ENCODE peak calls at places on chromosomes 3 and 15, in seven cellular contexts. One of them, this sample, is unnamed.
A peak's percentile ranks its signal among the peaks of the same experiment; 100 is the strongest.

GRCh38 chr3:74643636-74644035 is 29.2 kb upstream of the CNTN3 start:
- DNase-seq in A549: no peak
- DNase-seq in mesendoderm: peak; percentile 72
- DNase-seq in SJSA1: no peak
- DNase-seq in RWPE2: no peak
- DNase-seq in GM23248: peak; percentile 72
- DNase-seq in uterus: peak; percentile 57
- DNase-seq in this sample: no peak

GRCh38 chr3:147002721-147003120 is 397.6 kb upstream of the PLSCR5 start:
- DNase-seq in A549: no peak
- DNase-seq in mesendoderm: no peak
- DNase-seq in SJSA1: no peak
- DNase-seq in RWPE2: no peak
- DNase-seq in GM23248: peak; percentile 9
- DNase-seq in uterus: no peak
- DNase-seq in this sample: no peak

GRCh38 chr15:62503451-62503850 is 338.4 kb upstream of the C2CD4B start:
- DNase-seq in A549: peak; percentile 25
- DNase-seq in mesendoderm: no peak
- DNase-seq in SJSA1: peak; percentile 41
- DNase-seq in RWPE2: no peak
- DNase-seq in GM23248: peak; percentile 30
- DNase-seq in uterus: no peak
- DNase-seq in this sample: no peak

GRCh38 chr3:16945330-16945729 is 60.6 kb downstream of the PLCL2 start:
- DNase-seq in A549: peak; percentile 4
- DNase-seq in mesendoderm: no peak
- DNase-seq in SJSA1: peak; percentile 9
- DNase-seq in RWPE2: no peak
- DNase-seq in GM23248: peak; percentile 8
- DNase-seq in uterus: no peak
- DNase-seq in this sample: no peak

GRCh38 chr15:78937132-78937739 is 7.6 kb downstream of the CTSH start:
- DNase-seq in A549: no peak
- DNase-seq in mesendoderm: no peak
- DNase-seq in SJSA1: no peak
- DNase-seq in RWPE2: no peak
- DNase-seq in GM23248: no peak
- DNase-seq in uterus: peak; percentile 35
- DNase-seq in this sample: no peak

GRCh38 chr15:83380682-83381081 is 66.5 kb upstream of the SH3GL3 start:
- DNase-seq in A549: peak; percentile 72
- DNase-seq in mesendoderm: peak; percentile 81
- DNase-seq in SJSA1: peak; percentile 24
- DNase-seq in RWPE2: peak; percentile 82
- DNase-seq in GM23248: peak; percentile 71
- DNase-seq in uterus: no peak
- DNase-seq in this sample: no peak

GRCh38 chr15:90362936-90363212 is 10.8 kb downstream of the ZNF774 start:
- DNase-seq in A549: no peak
- DNase-seq in mesendoderm: peak; percentile 36
- DNase-seq in SJSA1: no peak
- DNase-seq in RWPE2: no peak
- DNase-seq in GM23248: peak; percentile 97
- DNase-seq in uterus: peak; percentile 48
- DNase-seq in this sample: no peak

GRCh38 chr3:164375538-164375937 is 702.8 kb downstream of the SI start:
- DNase-seq in A549: no peak
- DNase-seq in mesendoderm: no peak
- DNase-seq in SJSA1: no peak
- DNase-seq in RWPE2: no peak
- DNase-seq in GM23248: peak; percentile 12
- DNase-seq in uterus: no peak
- DNase-seq in this sample: no peak

GRCh38 chr15:45646220-45646619 is 11.4 kb downstream of the SQOR start:
- DNase-seq in A549: no peak
- DNase-seq in mesendoderm: no peak
- DNase-seq in SJSA1: no peak
- DNase-seq in RWPE2: no peak
- DNase-seq in GM23248: peak; percentile 62
- DNase-seq in uterus: no peak
- DNase-seq in this sample: no peak

GRCh38 chr3:113136071-113136470 is 75.3 kb upstream of the BOC start:
- DNase-seq in A549: peak; percentile 38
- DNase-seq in mesendoderm: peak; percentile 15
- DNase-seq in SJSA1: no peak
- DNase-seq in RWPE2: no peak
- DNase-seq in GM23248: peak; percentile 68
- DNase-seq in uterus: no peak
- DNase-seq in this sample: no peak

GRCh38 chr3:150761831-150762661 is 923 bp downstream of the SIAH2 start:
- DNase-seq in A549: peak; percentile 65
- DNase-seq in mesendoderm: peak; percentile 70
- DNase-seq in SJSA1: peak; percentile 48
- DNase-seq in RWPE2: no peak
- DNase-seq in GM23248: peak; percentile 84
- DNase-seq in uterus: peak; percentile 54
- DNase-seq in this sample: peak; percentile 55

GRCh38 chr15:63019539-63020109 is 22.9 kb upstream of the TPM1 start:
- DNase-seq in A549: peak; percentile 85
- DNase-seq in mesendoderm: peak; percentile 65
- DNase-seq in SJSA1: peak; percentile 19
- DNase-seq in RWPE2: peak; percentile 97
- DNase-seq in GM23248: peak; percentile 71
- DNase-seq in uterus: no peak
- DNase-seq in this sample: no peak

GRCh38 chr3:78990164-78990563 is 777.6 kb downstream of the ROBO1 start:
- DNase-seq in A549: no peak
- DNase-seq in mesendoderm: no peak
- DNase-seq in SJSA1: no peak
- DNase-seq in RWPE2: no peak
- DNase-seq in GM23248: no peak
- DNase-seq in uterus: no peak
- DNase-seq in this sample: no peak

GRCh38 chr3:143121240-143122088 is 1.9 kb downstream of the CHST2 start:
- DNase-seq in A549: peak; percentile 50
- DNase-seq in mesendoderm: peak; percentile 85
- DNase-seq in SJSA1: no peak
- DNase-seq in RWPE2: peak; percentile 60
- DNase-seq in GM23248: peak; percentile 74
- DNase-seq in uterus: peak; percentile 16
- DNase-seq in this sample: peak; percentile 42

GRCh38 chr15:50128266-50128665 is 9.2 kb upstream of the ATP8B4 start:
- DNase-seq in A549: peak; percentile 52
- DNase-seq in mesendoderm: peak; percentile 34
- DNase-seq in SJSA1: no peak
- DNase-seq in RWPE2: no peak
- DNase-seq in GM23248: peak; percentile 12
- DNase-seq in uterus: no peak
- DNase-seq in this sample: peak; percentile 56

GRCh38 chr15:63502843-63503738 is 1.3 kb upstream of the USP3 start:
- DNase-seq in A549: peak; percentile 99
- DNase-seq in mesendoderm: peak; percentile 93
- DNase-seq in SJSA1: peak; percentile 85
- DNase-seq in RWPE2: peak; percentile 95
- DNase-seq in GM23248: peak; percentile 89
- DNase-seq in uterus: peak; percentile 86
- DNase-seq in this sample: peak; percentile 96

GRCh38 chr3:195580733-195581443 is 2.9 kb downstream of the APOD start:
- DNase-seq in A549: no peak
- DNase-seq in mesendoderm: no peak
- DNase-seq in SJSA1: no peak
- DNase-seq in RWPE2: no peak
- DNase-seq in GM23248: peak; percentile 83
- DNase-seq in uterus: no peak
- DNase-seq in this sample: no peak

GRCh38 chr15:80850941-80851451 is 71.8 kb downstream of the CEMIP start:
- DNase-seq in A549: no peak
- DNase-seq in mesendoderm: no peak
- DNase-seq in SJSA1: no peak
- DNase-seq in RWPE2: peak; percentile 91
- DNase-seq in GM23248: peak; percentile 41
- DNase-seq in uterus: no peak
- DNase-seq in this sample: no peak

GRCh38 chr3:38022887-38023709 is 6.3 kb downstream of the PLCD1 start:
- DNase-seq in A549: no peak
- DNase-seq in mesendoderm: no peak
- DNase-seq in SJSA1: no peak
- DNase-seq in RWPE2: no peak
- DNase-seq in GM23248: no peak
- DNase-seq in uterus: no peak
- DNase-seq in this sample: no peak

GRCh38 chr3:95434436-95434835 is 1371.6 kb downstream of the NSUN3 start:
- DNase-seq in A549: no peak
- DNase-seq in mesendoderm: no peak
- DNase-seq in SJSA1: no peak
- DNase-seq in RWPE2: no peak
- DNase-seq in GM23248: no peak
- DNase-seq in uterus: no peak
- DNase-seq in this sample: no peak

GRCh38 chr3:143081844-143082778 is 37.5 kb upstream of the CHST2 start:
- DNase-seq in A549: no peak
- DNase-seq in mesendoderm: no peak
- DNase-seq in SJSA1: no peak
- DNase-seq in RWPE2: no peak
- DNase-seq in GM23248: no peak
- DNase-seq in uterus: no peak
- DNase-seq in this sample: no peak

GRCh38 chr3:155948476-155948875 is 78.0 kb downstream of the GMPS start:
- DNase-seq in A549: no peak
- DNase-seq in mesendoderm: no peak
- DNase-seq in SJSA1: no peak
- DNase-seq in RWPE2: no peak
- DNase-seq in GM23248: peak; percentile 52
- DNase-seq in uterus: no peak
- DNase-seq in this sample: no peak

GRCh38 chr15:59232476-59232875 is 25.8 kb downstream of the LDHAL6B start:
- DNase-seq in A549: no peak
- DNase-seq in mesendoderm: no peak
- DNase-seq in SJSA1: peak; percentile 95
- DNase-seq in RWPE2: no peak
- DNase-seq in GM23248: peak; percentile 93
- DNase-seq in uterus: no peak
- DNase-seq in this sample: no peak

GRCh38 chr3:117706037-117706436 is 996.5 kb downstream of the TUSC7 start:
- DNase-seq in A549: no peak
- DNase-seq in mesendoderm: no peak
- DNase-seq in SJSA1: peak; percentile 86
- DNase-seq in RWPE2: no peak
- DNase-seq in GM23248: peak; percentile 96
- DNase-seq in uterus: no peak
- DNase-seq in this sample: no peak

GRCh38 chr15:79090487-79091203 is at the start of gene RASGRF1:
- DNase-seq in A549: peak; percentile 42
- DNase-seq in mesendoderm: peak; percentile 55
- DNase-seq in SJSA1: no peak
- DNase-seq in RWPE2: peak; percentile 71
- DNase-seq in GM23248: peak; percentile 7
- DNase-seq in uterus: no peak
- DNase-seq in this sample: no peak

GRCh38 chr3:87798567-87798947 is 260.2 kb downstream of the CGGBP1 start:
- DNase-seq in A549: no peak
- DNase-seq in mesendoderm: no peak
- DNase-seq in SJSA1: no peak
- DNase-seq in RWPE2: no peak
- DNase-seq in GM23248: peak; percentile 35
- DNase-seq in uterus: no peak
- DNase-seq in this sample: no peak

GRCh38 chr3:89212614-89213013 is 105.2 kb downstream of the EPHA3 start:
- DNase-seq in A549: no peak
- DNase-seq in mesendoderm: no peak
- DNase-seq in SJSA1: no peak
- DNase-seq in RWPE2: no peak
- DNase-seq in GM23248: no peak
- DNase-seq in uterus: no peak
- DNase-seq in this sample: no peak

GRCh38 chr3:98574157-98574556 is 19.3 kb downstream of the CPOX start:
- DNase-seq in A549: no peak
- DNase-seq in mesendoderm: peak; percentile 23
- DNase-seq in SJSA1: no peak
- DNase-seq in RWPE2: no peak
- DNase-seq in GM23248: no peak
- DNase-seq in uterus: no peak
- DNase-seq in this sample: no peak

GRCh38 chr15:29812384-29812694 is 9.9 kb downstream of the TJP1 start:
- DNase-seq in A549: peak; percentile 27
- DNase-seq in mesendoderm: peak; percentile 31
- DNase-seq in SJSA1: no peak
- DNase-seq in RWPE2: no peak
- DNase-seq in GM23248: peak; percentile 76
- DNase-seq in uterus: no peak
- DNase-seq in this sample: no peak

DNA sequence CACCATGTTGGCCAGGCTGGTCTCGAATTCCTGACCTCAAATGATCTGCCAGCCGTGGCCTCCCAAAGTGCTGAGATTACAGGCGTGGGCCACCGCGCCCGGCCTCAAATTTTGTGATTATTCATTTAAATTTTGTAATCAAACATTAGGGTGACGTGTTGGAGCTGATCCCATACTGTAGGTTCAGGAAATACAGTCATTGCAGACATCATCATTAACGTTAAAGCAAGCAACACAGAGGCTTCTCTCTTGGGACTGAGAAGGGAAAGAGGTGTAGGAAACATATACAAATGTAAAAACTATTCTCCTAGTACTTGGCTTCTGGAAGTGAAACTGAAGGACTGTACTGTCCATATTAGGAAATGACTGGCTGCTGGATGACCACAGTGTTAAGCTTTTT is 11.1 kb upstream of the ARID3B start:
- DNase-seq in A549: no peak
- DNase-seq in mesendoderm: no peak
- DNase-seq in SJSA1: peak; percentile 68
- DNase-seq in RWPE2: no peak
- DNase-seq in GM23248: peak; percentile 91
- DNase-seq in uterus: no peak
- DNase-seq in this sample: no peak
- H3K27ac ChIP-seq in A549: no peak overlapping the region
- H3K27ac ChIP-seq in mesendoderm: no peak overlapping the region
- H3K27ac ChIP-seq in SJSA1: peak overlapping the region; percentile 57
- H3K27ac ChIP-seq in RWPE2: peak overlapping the region; percentile 90
- H3K27ac ChIP-seq in GM23248: peak overlapping the region; percentile 60
- H3K27ac ChIP-seq in uterus: no peak overlapping the region
- H3K27ac ChIP-seq in this sample: no peak overlapping the region

GRCh38 chr3:124879395-124879723 is 7.8 kb downstream of the ITGB5 start:
- DNase-seq in A549: no peak
- DNase-seq in mesendoderm: no peak
- DNase-seq in SJSA1: no peak
- DNase-seq in RWPE2: no peak
- DNase-seq in GM23248: no peak
- DNase-seq in uterus: no peak
- DNase-seq in this sample: no peak
- H3K27ac ChIP-seq in A549: peak overlapping the region; percentile 99
- H3K27ac ChIP-seq in mesendoderm: no peak overlapping the region
- H3K27ac ChIP-seq in SJSA1: peak overlapping the region; percentile 56
- H3K27ac ChIP-seq in RWPE2: peak overlapping the region; percentile 96
- H3K27ac ChIP-seq in GM23248: peak overlapping the region; percentile 77
- H3K27ac ChIP-seq in uterus: peak overlapping the region; percentile 56
- H3K27ac ChIP-seq in this sample: peak overlapping the region; percentile 51

GRCh38 chr3:184885112-184885511 is 73.1 kb downstream of the VPS8 start:
- DNase-seq in A549: no peak
- DNase-seq in mesendoderm: no peak
- DNase-seq in SJSA1: no peak
- DNase-seq in RWPE2: no peak
- DNase-seq in GM23248: no peak
- DNase-seq in uterus: no peak
- DNase-seq in this sample: no peak
- H3K27ac ChIP-seq in A549: no peak overlapping the region
- H3K27ac ChIP-seq in mesendoderm: no peak overlapping the region
- H3K27ac ChIP-seq in SJSA1: no peak overlapping the region
- H3K27ac ChIP-seq in RWPE2: no peak overlapping the region
- H3K27ac ChIP-seq in GM23248: no peak overlapping the region
- H3K27ac ChIP-seq in uterus: no peak overlapping the region
- H3K27ac ChIP-seq in this sample: no peak overlapping the region

GRCh38 chr3:197613187-197613586 is 57.4 kb upstream of the BDH1 start:
- DNase-seq in A549: no peak
- DNase-seq in mesendoderm: no peak
- DNase-seq in SJSA1: peak; percentile 31
- DNase-seq in RWPE2: no peak
- DNase-seq in GM23248: no peak
- DNase-seq in uterus: no peak
- DNase-seq in this sample: no peak
- H3K27ac ChIP-seq in A549: no peak overlapping the region
- H3K27ac ChIP-seq in mesendoderm: no peak overlapping the region
- H3K27ac ChIP-seq in SJSA1: peak overlapping the region; percentile 9
- H3K27ac ChIP-seq in RWPE2: no peak overlapping the region
- H3K27ac ChIP-seq in GM23248: no peak overlapping the region
- H3K27ac ChIP-seq in uterus: no peak overlapping the region
- H3K27ac ChIP-seq in this sample: no peak overlapping the region